ENCODE peak calls at places on chromosome X, in six cellular contexts. J is OCI-LY7, D is cardiac muscle cell, R is AG04450, C is mammary epithelial cell, G is psoas muscle. U is an unnamed sample.

GRCh38 chrX:69102805-69103204 is 62.4 kb downstream of the PJA1 start:
- DNase-seq in C (no peak), J (no peak), R (no peak), D (no peak), G (no peak), U (no peak)

GRCh38 chrX:46386511-46386910 is 158.7 kb downstream of the ZNF674 start:
- DNase-seq in J (peak), G (no peak), D (no peak), C (no peak), R (no peak), U (no peak)

GRCh38 chrX:152640039-152640818 is 2.5 kb downstream of the GABRQ start:
- DNase-seq in C (no peak), J (no peak), D (no peak), G (no peak), R (no peak), U (no peak)

GRCh38 chrX:45309096-45309495 is 108.4 kb upstream of the DIPK2B start:
- DNase-seq in C (no peak), J (no peak), R (no peak), D (no peak), G (no peak), U (no peak)

GRCh38 chrX:67544871-67545771 is 1.3 kb downstream of the AR start:
- DNase-seq in R (no peak), D (no peak), J (no peak), C (no peak), G (peak), U (no peak)

GRCh38 chrX:125131146-125131545 is 188.5 kb upstream of the TEX13C start:
- DNase-seq in C (peak), R (no peak), J (peak), D (peak), G (no peak), U (no peak)

GRCh38 chrX:55142206-55142918 is 53.5 kb downstream of the PAGE2 start:
- DNase-seq in C (no peak), D (no peak), G (no peak), J (no peak), R (no peak), U (no peak)

GRCh38 chrX:131818297-131818936 is 204.7 kb upstream of the STK26 start:
- DNase-seq in J (no peak), G (no peak), C (peak), D (no peak), R (no peak), U (no peak)

GRCh38 chrX:21996872-21997271 is 35.3 kb upstream of the PHEX start:
- DNase-seq in D (no peak), J (no peak), R (peak), C (peak), G (no peak), U (peak)

GRCh38 chrX:141176586-141177451 is at the start of gene LDOC1:
- DNase-seq in R (peak), D (peak), C (peak), G (peak), J (no peak), U (peak)

GRCh38 chrX:70132877-70133302 is 357 bp upstream of the IGBP1 start:
- DNase-seq in J (no peak), R (no peak), D (no peak), G (no peak), C (peak), U (no peak)

GRCh38 chrX:137194164-137194563 is 160.4 kb upstream of the GPR101 start:
- DNase-seq in G (no peak), J (peak), R (no peak), C (peak), D (peak), U (no peak)
- TF ChIP-seq CTCF in G (peak), J (peak), R (peak), C (peak), D (peak), U (peak)

DNA sequence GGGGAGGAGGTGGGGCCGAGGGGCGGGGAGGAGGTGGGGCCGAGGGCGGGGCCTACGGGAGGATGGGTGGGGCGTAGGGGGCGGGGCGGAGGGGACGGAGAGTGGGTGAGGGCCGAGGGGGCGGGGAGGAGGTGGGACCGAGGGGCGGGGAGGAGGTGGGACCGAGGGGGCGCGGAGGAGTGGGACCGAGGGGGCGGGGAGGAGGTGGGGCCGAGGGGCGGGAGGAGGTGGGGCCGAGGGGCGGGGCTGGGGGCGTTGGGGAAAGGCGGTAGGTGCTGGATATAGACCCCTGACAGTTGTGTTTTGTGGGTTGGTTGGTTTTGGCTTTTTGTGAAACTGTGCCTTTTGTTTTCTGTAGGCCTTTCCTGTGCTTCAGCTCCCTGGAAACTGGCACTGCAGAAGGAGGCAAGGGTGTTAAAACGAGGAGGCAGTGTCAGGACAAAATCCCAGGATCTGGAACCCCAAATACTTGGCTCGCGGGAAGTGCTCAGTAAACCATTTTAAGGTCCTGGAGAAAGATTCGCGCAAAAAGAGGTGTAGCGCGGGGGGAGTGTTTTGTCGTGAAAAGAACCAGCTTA is 580 bp upstream of the MMGT1 start:
- DNase-seq in R (peak), C (no peak), G (peak), D (peak), J (peak), U (no peak)
- H3K4me3 ChIP-seq in R (peak), C (peak), G (peak), D (peak), J (peak), U (peak)

DNA sequence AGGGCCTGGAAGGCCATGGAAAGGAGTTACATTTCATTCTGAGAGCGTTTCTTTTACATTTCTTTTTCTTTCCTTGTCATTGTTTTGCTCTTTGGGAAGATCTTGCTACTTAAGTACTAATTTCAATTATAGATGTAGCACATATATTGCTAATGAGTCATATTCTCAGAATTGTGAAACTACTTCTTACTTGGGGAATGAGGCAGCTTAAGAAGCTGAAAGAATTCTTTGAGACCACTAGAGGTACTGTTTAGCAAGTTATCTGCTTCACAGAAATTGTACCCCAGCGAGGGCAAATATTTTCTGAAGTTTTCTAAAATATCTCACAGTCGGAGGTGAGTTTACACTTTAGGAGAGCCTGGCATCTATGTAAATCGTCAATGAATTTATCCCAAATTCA is 100.6 kb downstream of the AFF2 start:
- DNase-seq in G (no peak), J (no peak), R (no peak), D (no peak), C (peak), U (no peak)
- TF ChIP-seq CTCF in G (no peak), J (no peak), R (no peak), D (peak), C (peak), U (no peak)

GRCh38 chrX:51853251-51853650 is 40.2 kb upstream of the MAGED1 start:
- DNase-seq in R (no peak), D (no peak), G (no peak), J (no peak), C (no peak), U (no peak)

GRCh38 chrX:51860679-51861078 is 32.7 kb upstream of the MAGED1 start:
- DNase-seq in R (no peak), J (peak), G (no peak), C (peak), D (peak), U (peak)

GRCh38 chrX:51852621-51853020 is 40.8 kb upstream of the MAGED1 start:
- DNase-seq in R (no peak), D (no peak), C (no peak), G (no peak), J (no peak), U (no peak)

GRCh38 chrX:51855698-51856097 is 37.7 kb upstream of the MAGED1 start:
- DNase-seq in C (no peak), R (no peak), J (no peak), G (no peak), D (no peak), U (no peak)

GRCh38 chrX:51857159-51857733 is 36.2 kb upstream of the MAGED1 start:
- DNase-seq in C (no peak), G (no peak), R (no peak), J (no peak), D (no peak), U (no peak)
- H3K4me3 ChIP-seq in C (no peak), G (no peak), R (no peak), J (no peak), D (no peak), U (no peak)

DNA sequence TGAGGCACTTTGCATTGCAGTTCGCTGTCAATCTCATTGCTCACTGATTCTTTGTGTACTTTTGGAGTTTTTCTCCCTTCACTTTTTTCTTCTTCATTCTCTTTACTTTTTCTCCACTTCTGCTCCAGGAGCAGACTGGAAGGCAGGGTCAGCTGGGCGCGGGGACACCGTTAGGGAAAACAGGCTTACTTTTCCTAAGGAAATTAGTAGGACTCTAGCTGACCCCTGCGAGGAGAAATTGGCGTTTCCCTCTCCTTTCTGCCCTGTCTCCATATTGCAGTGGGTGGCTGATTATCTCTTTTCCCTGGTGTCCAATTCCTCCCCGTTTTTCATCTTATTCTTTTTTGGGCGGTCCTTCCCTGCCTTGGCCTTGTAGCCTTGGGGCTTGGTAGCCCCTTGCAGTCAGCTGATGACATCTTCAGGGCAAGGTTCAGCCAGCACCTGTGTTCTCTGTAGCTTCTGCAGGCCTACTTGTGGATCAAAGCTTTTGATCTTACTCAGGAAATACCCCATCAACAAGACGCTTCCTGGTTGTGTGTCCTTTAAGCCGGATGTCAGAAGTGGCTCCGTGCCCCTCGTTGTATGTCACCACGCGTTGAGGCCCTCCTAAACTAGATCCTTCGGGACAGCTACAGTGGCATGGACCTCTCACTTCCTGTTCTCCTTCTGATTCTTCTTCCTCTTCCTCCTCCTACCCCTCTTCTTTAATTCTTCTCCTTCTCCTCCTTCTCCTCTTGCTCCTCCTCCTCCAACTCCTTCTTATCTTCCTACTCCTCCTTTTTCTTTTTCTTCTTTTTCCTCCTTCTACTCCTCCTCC is 36.1 kb downstream of the NBDY start:
- DNase-seq in D (no peak), G (no peak), R (no peak), C (no peak), J (peak), U (no peak)
- TF ChIP-seq CTCF in D (no peak), G (no peak), R (no peak), C (no peak), J (no peak), U (no peak)

GRCh38 chrX:154396948-154397887 is 959 bp upstream of the RPL10 start:
- DNase-seq in G (peak), D (peak), R (no peak), J (peak), C (peak), U (no peak)
- H3K4me3 ChIP-seq in G (peak), D (peak), R (peak), J (peak), C (peak), U (peak)

DNA sequence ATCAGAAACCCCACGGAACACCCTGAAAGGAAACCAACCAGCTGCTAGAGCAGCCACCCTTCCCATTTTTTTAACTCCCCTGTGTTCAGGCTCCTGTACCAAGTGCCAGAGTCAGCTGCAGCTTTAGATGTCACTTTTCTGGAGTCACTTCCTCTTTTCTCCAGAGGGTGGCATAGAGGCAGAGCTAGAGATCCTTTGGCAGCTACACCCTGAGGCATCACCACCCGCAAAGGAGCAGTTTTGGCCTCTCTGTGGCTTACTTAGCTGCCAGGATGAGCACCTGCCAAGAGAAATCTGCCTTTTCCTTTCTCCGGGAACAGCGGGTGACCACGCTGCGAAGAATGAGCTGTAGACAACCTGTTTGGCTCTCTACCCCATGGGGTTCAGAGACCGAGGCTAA is 58.0 kb upstream of the CHRDL1 start:
- DNase-seq in G (no peak), D (peak), J (no peak), R (no peak), C (peak), U (no peak)
- TF ChIP-seq CTCF in G (no peak), D (peak), J (peak), R (peak), C (peak), U (peak)

U was measured in HFF-Myc.